ENCODE peak calls at places on chromosomes 13 and 19, in five cellular contexts. I, U, E, R and X are unnamed samples.

GRCh38 chr13:88068975-88069374 is 397.8 kb downstream of the SLITRK5 start:
- DNase-seq in I (peak; percentile 20), R (no peak), E (no peak), U (no peak), X (no peak)

GRCh38 chr19:13613447-13613846 is 107.2 kb upstream of the CACNA1A start:
- DNase-seq in I (no peak), E (no peak), R (no peak), U (no peak), X (no peak)

GRCh38 chr13:61954092-61954491 is 538.4 kb upstream of the PCDH20 start:
- DNase-seq in E (no peak), R (no peak), U (peak; percentile 19), I (peak; percentile 4), X (peak; percentile 12)

GRCh38 chr13:73179906-73180305 is 121.1 kb downstream of the KLF5 start:
- DNase-seq in I (no peak), U (no peak), R (no peak), E (no peak), X (no peak)

GRCh38 chr19:4662020-4662695 is 8.0 kb downstream of the MYDGF start:
- DNase-seq in E (no peak), U (no peak), R (no peak), I (no peak), X (no peak)

GRCh38 chr13:93945621-93946020 is 533.9 kb downstream of the DCT start:
- DNase-seq in R (no peak), E (no peak), U (no peak), I (no peak), X (no peak)

GRCh38 chr19:18768046-18768771 is 22.9 kb downstream of the COMP start:
- DNase-seq in E (no peak), U (no peak), R (no peak), I (no peak), X (no peak)

GRCh38 chr13:110773480-110773879 is 60.0 kb downstream of the ING1 start:
- DNase-seq in I (no peak), R (no peak), U (no peak), E (no peak), X (no peak)

GRCh38 chr19:10226021-10226375 is 5.1 kb downstream of the S1PR2 start:
- DNase-seq in E (no peak), U (no peak), I (no peak), R (no peak), X (no peak)

GRCh38 chr13:27353166-27353583 is 71.2 kb upstream of the GTF3A start:
- DNase-seq in I (peak; percentile 30), U (no peak), R (no peak), E (no peak), X (no peak)

GRCh38 chr13:30172593-30173300 is 134.6 kb downstream of the KATNAL1 start:
- DNase-seq in R (no peak), I (no peak), E (no peak), U (no peak), X (no peak)

GRCh38 chr13:76398426-76398825 is 487.8 kb downstream of the KCTD12 start:
- DNase-seq in E (no peak), R (no peak), I (no peak), U (no peak), X (no peak)

GRCh38 chr13:39302855-39303254 is 264.6 kb downstream of the NHLRC3 start:
- DNase-seq in E (no peak), I (no peak), U (no peak), R (no peak), X (no peak)

GRCh38 chr19:40908981-40909380 is 26.9 kb upstream of the CYP2A7 start:
- DNase-seq in E (no peak), I (no peak), R (no peak), U (no peak), X (no peak)

GRCh38 chr13:100673831-100674362 is 698 bp downstream of the TMTC4 start:
- DNase-seq in I (peak; percentile 58), U (peak; percentile 28), R (peak; percentile 39), E (no peak), X (no peak)

GRCh38 chr13:110361365-110361911 is 54.4 kb downstream of the COL4A2 start:
- DNase-seq in I (no peak), U (no peak), E (no peak), R (peak; percentile 50), X (no peak)

GRCh38 chr13:114313061-114313860 is 1.0 kb upstream of the CHAMP1 start:
- DNase-seq in R (peak; percentile 16), I (no peak), U (no peak), E (no peak), X (no peak)

GRCh38 chr13:94073006-94073744 is 406.3 kb downstream of the DCT start:
- DNase-seq in E (no peak), R (no peak), U (no peak), I (no peak), X (no peak)

GRCh38 chr13:25046985-25047660 is 48.8 kb upstream of the PABPC3 start:
- DNase-seq in U (no peak), R (no peak), I (no peak), E (no peak), X (no peak)

GRCh38 chr19:55536951-55537740 is at the start of gene SBK2:
- DNase-seq in U (no peak), R (no peak), I (peak; percentile 33), E (no peak), X (no peak)

GRCh38 chr19:49680473-49681351 is 3.6 kb downstream of the PRMT1 start:
- DNase-seq in R (peak; percentile 93), E (peak; percentile 92), I (peak; percentile 70), U (peak; percentile 56), X (no peak)

GRCh38 chr13:64482373-64482772 is 2747.8 kb downstream of the PCDH9 start:
- DNase-seq in E (no peak), R (no peak), U (no peak), I (no peak), X (no peak)

GRCh38 chr19:8609210-8610040 is 1.1 kb downstream of the ADAMTS10 start:
- DNase-seq in I (peak; percentile 32), U (peak; percentile 15), E (no peak), R (peak; percentile 34), X (no peak)

GRCh38 chr13:87538366-87539052 is 132.7 kb upstream of the SLITRK5 start:
- DNase-seq in I (no peak), U (no peak), E (no peak), R (no peak), X (no peak)

GRCh38 chr13:78599911-78600310 is 3.4 kb downstream of the POU4F1 start:
- DNase-seq in E (no peak), R (no peak), U (no peak), I (no peak), X (no peak)

GRCh38 chr13:105058517-105058916 is 1476.9 kb downstream of the EFNB2 start:
- DNase-seq in I (no peak), U (no peak), E (no peak), R (no peak), X (no peak)

GRCh38 chr19:52221831-52222375 is 32.1 kb downstream of the PPP2R1A start:
- DNase-seq in R (no peak), I (no peak), U (no peak), E (no peak), X (no peak)

GRCh38 chr13:92135509-92135908 is 737.1 kb downstream of the GPC5 start:
- DNase-seq in R (no peak), E (no peak), I (no peak), U (no peak), X (no peak)

GRCh38 chr13:39016789-39017188 is 21.1 kb downstream of the PROSER1 start:
- DNase-seq in E (no peak), U (peak; percentile 16), R (peak; percentile 17), I (peak; percentile 12), X (no peak)

GRCh38 chr13:29883941-29884518 is 33.6 kb upstream of the UBL3 start:
- DNase-seq in R (no peak), I (no peak), U (no peak), E (no peak), X (no peak)

GRCh38 chr13:99382428-99383133 is 75.4 kb upstream of the GPR183 start:
- DNase-seq in I (no peak), E (no peak), R (peak; percentile 73), U (no peak), X (no peak)

GRCh38 chr13:99380921-99381645 is 73.9 kb upstream of the GPR183 start:
- DNase-seq in U (no peak), E (no peak), I (no peak), R (no peak), X (no peak)

GRCh38 chr13:99378985-99379734 is 72.0 kb upstream of the GPR183 start:
- DNase-seq in R (no peak), E (no peak), I (no peak), U (no peak), X (no peak)

GRCh38 chr13:99379856-99380255 is 72.7 kb upstream of the GPR183 start:
- DNase-seq in R (no peak), U (no peak), I (no peak), E (no peak), X (no peak)

DNA sequence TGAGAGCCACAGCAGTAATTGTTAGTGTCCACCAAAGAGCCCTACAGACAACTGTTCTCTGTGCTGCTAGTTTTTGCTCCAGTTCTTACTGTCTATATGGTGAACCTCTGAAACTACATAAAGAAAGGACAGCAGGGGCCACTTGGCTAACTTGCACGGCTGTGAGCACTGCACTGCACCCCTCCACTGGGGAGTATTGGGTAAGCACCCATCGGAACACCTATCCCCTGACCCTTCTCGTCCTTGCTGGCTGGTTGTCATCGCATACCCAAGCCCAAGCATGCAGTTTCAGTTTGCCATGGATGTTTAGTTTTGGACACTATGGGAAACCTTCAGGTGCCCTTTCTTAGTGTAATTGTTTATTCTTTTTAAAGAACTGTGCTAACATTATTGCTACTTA is 73.2 kb upstream of the GPR183 start:
- DNase-seq in U (no peak), I (no peak), R (no peak), E (no peak), X (no peak)
- H3K4me1 ChIP-seq in U (peaks cover 13% of the 10 kb centered on the region), I (no peaks in the 10 kb centered on the region), R (peaks cover 12% of the 10 kb centered on the region), E (peaks cover 12% of the 10 kb centered on the region), X (no peaks in the 10 kb centered on the region)

GRCh38 chr13:41267106-41267505 is 3.7 kb upstream of the MTRF1 start:
- DNase-seq in R (no peak), I (no peak), U (no peak), E (no peak), X (no peak)
- TF ChIP-seq POLR2AphosphoS5 in R (no peak), I (no peak), U (no peak), E (no peak), X (no peak)

GRCh38 chr19:15417699-15418098 is 1.1 kb downstream of the AKAP8L start:
- DNase-seq in I (no peak), R (no peak), E (no peak), U (no peak), X (no peak)

GRCh38 chr19:15418588-15419412 is at the start of gene AKAP8L:
- DNase-seq in R (peak; percentile 99), U (peak; percentile 100), I (peak; percentile 99), E (peak; percentile 99), X (peak; percentile 96)

GRCh38 chr19:15418112-15418587 is 638 bp downstream of the AKAP8L start:
- DNase-seq in U (no peak), R (no peak), I (no peak), E (no peak), X (no peak)

DNA sequence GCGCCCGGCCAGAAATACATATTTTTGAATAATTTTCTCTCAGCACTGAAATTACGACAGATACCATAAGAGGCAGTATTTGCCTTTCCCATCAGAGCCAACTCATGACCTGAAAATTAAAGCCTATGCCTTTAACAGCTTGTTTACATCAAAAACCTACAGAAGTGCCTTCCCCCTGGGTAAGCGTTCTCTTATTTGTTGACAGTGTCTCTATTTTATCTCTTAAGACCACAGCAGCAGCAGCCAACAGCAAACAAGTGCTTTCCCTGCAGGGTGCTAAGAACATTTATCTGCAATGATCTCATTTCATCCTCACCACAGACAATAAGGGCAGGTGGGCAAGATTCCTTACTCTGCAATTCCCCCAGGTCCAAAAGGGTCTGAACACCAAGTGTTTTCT is 6.0 kb downstream of the AKAP8L start:
- DNase-seq in E (no peak), U (no peak), I (no peak), R (no peak), X (no peak)
- H3K4me1 ChIP-seq in E (peaks cover 42% of the 10 kb centered on the region), U (peaks cover 9% of the 10 kb centered on the region), I (peaks cover 73% of the 10 kb centered on the region), R (peaks cover 68% of the 10 kb centered on the region), X (peaks cover 9% of the 10 kb centered on the region)

GRCh38 chr19:48390188-48391099 is 907 bp downstream of the KDELR1 start:
- DNase-seq in R (peak; percentile 75), E (peak; percentile 87), U (no peak), I (peak; percentile 44), X (no peak)
- TF ChIP-seq POLR2AphosphoS5 in R (peak; percentile 31), E (no peak), U (no peak), I (peak; percentile 3), X (no peak)